ENCODE peak calls at places on chromosomes 3 and 15, in five cellular contexts. W, K, X, B and D are unnamed samples.

GRCh38 chr3:58924581-58924980 is 125.2 kb downstream of the CFAP20DC start:
- DNase-seq in W (peak; percentile 26), K (no peak), X (no peak), B (no peak), D (no peak)

GRCh38 chr15:89367485-89368451 is 33.1 kb upstream of the POLG start:
- DNase-seq in W (no peak), K (no peak), X (peak; percentile 64), B (peak; percentile 91), D (peak; percentile 96)

GRCh38 chr3:8255771-8256170 is 245.9 kb upstream of the LMCD1 start:
- DNase-seq in W (no peak), K (no peak), X (no peak), B (no peak), D (no peak)

GRCh38 chr3:127815641-127816605 is 6.4 kb downstream of the MGLL start:
- DNase-seq in W (no peak), K (no peak), X (no peak), B (no peak), D (peak; percentile 24)

GRCh38 chr3:52140000-52140399 is 14.2 kb downstream of the POC1A start:
- DNase-seq in W (no peak), K (no peak), X (no peak), B (no peak), D (no peak)

GRCh38 chr3:127915115-127915936 is at the start of gene KBTBD12:
- DNase-seq in W (no peak), K (peak; percentile 9), X (no peak), B (peak; percentile 75), D (no peak)

GRCh38 chr3:120595788-120596115 is 384 bp upstream of the NDUFB4 start:
- DNase-seq in W (no peak), K (no peak), X (no peak), B (no peak), D (no peak)

GRCh38 chr3:12810013-12810780 is 13.7 kb downstream of the CAND2 start:
- DNase-seq in W (peak; percentile 81), K (peak; percentile 96), X (peak; percentile 95), B (peak; percentile 97), D (peak; percentile 85)

GRCh38 chr3:57397175-57398026 is 104.9 kb upstream of the ASB14 start:
- DNase-seq in W (peak; percentile 42), K (peak; percentile 15), X (peak; percentile 80), B (peak; percentile 78), D (peak; percentile 29)

GRCh38 chr15:77716632-77717343 is 84.1 kb upstream of the LINGO1 start:
- DNase-seq in W (no peak), K (no peak), X (no peak), B (no peak), D (no peak)

GRCh38 chr3:149085828-149086231 is 503 bp downstream of the HLTF start:
- DNase-seq in W (peak; percentile 42), K (no peak), X (peak; percentile 85), B (peak; percentile 55), D (no peak)

GRCh38 chr15:58873267-58873666 is 60.2 kb downstream of the SLTM start:
- DNase-seq in W (peak; percentile 67), K (no peak), X (no peak), B (no peak), D (no peak)

GRCh38 chr15:44066211-44066827 is 128.8 kb downstream of the FRMD5 start:
- DNase-seq in W (peak; percentile 72), K (peak; percentile 72), X (peak; percentile 85), B (peak; percentile 66), D (peak; percentile 58)

GRCh38 chr15:36951747-36952247 is 148.6 kb downstream of the MEIS2 start:
- DNase-seq in W (peak; percentile 84), K (peak; percentile 9), X (no peak), B (no peak), D (no peak)

GRCh38 chr3:101638262-101638745 is 38.6 kb downstream of the ZBTB11 start:
- DNase-seq in W (no peak), K (no peak), X (peak; percentile 66), B (peak; percentile 53), D (peak; percentile 10)

GRCh38 chr3:172307143-172307560 is 141.1 kb downstream of the GHSR start:
- DNase-seq in W (peak; percentile 70), K (no peak), X (no peak), B (no peak), D (peak; percentile 71)
- H4K8ac ChIP-seq in W (no peak overlapping the region), K (no peak overlapping the region), X (no peak overlapping the region), B (no peak overlapping the region), D (peak overlapping the region; percentile 58)

DNA sequence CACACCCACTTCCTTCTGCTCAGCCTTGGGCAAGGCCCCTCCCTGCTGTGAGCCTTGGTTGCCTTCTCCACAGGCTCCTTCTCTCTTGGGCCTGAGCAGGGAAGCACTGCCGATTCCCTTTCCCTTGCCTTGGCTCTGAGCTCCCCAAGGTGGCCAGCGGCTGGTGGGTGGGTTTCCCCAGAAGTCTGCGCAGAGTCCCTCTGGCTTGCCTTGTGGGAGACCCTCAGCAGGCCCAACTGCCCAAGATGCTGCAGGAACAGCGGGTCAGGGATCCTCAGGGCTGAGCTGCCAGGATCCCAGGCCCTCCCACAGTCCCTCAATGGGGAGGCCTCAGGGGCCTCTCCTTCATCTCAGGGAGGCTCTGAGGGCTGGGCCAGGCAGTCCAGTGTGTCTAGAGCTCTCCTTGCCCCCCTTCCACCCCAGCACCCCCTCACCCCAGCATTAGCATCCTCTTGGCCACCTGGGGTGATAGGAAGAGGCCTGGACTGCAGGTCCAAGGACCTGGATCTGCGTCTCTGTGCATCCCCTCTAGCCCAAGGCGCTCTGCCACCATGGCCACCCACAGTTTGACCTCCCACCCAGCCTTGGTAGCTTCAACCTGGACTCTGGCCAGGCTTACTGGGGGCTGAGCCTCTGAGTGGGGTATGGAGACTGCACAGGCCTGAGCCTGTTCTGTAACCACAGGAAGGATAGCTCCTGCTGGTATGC is 68.6 kb downstream of the EXOG start:
- DNase-seq in W (no peak), K (no peak), X (no peak), B (peak; percentile 19), D (no peak)
- H4K8ac ChIP-seq in W (no peak overlapping the region), K (no peak overlapping the region), X (no peak overlapping the region), B (no peak overlapping the region), D (no peak overlapping the region)

GRCh38 chr3:112881891-112882290 is 35.2 kb upstream of the CD200R1L start:
- DNase-seq in W (no peak), K (no peak), X (no peak), B (no peak), D (no peak)
- H4K8ac ChIP-seq in W (no peak overlapping the region), K (no peak overlapping the region), X (no peak overlapping the region), B (no peak overlapping the region), D (no peak overlapping the region)

DNA sequence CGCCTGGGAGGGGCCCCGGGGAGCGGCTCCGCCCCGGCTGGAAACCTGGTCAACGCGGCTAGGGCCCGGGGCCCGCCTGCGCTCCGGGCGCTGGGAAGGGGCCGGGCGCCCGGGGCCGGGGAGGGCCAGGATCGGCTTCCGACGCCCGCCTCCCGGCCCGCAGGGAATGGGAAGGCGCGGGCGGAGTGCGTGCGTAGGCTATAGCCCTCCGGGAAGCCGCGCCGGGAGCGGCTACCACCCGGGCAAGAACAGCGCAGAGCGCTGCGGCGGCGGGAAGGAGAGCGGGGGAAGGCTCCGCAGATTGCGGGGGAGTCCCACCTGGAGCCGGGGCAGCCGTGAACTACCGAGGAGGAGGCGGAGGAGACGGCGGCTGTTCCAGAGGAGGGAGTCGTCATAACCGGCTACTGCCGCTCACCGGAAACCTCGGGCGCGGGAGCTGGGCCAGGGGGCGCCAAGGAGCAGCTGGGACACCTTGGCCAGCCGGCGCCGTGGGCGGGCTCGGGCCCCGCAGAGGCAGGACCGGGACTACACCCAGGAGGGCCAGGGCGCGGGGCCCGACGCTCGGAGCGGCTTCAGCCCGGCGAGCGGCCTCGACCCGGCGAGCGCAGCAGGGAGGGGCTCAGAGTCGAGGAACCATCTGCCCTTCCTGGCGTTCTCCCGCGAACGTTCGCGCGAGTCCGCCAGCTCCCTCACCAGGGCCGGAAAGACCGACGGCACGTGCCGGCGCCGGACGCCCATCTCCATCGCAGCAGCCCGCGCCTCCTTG is at the start of gene EOGT:
- DNase-seq in W (peak; percentile 82), K (peak; percentile 66), X (peak; percentile 88), B (peak; percentile 87), D (peak; percentile 92)
- H4K8ac ChIP-seq in W (peak within 1 kb of the TSS; percentile 90), K (no peak within 1 kb of the TSS), X (peak within 1 kb of the TSS; percentile 77), B (no peak within 1 kb of the TSS), D (peak within 1 kb of the TSS; percentile 99)

GRCh38 chr3:32421991-32422859 is 30.6 kb downstream of the CMTM7 start:
- DNase-seq in W (peak; percentile 73), K (no peak), X (no peak), B (no peak), D (no peak)
- H4K8ac ChIP-seq in W (peak overlapping the region; percentile 8), K (no peak overlapping the region), X (no peak overlapping the region), B (no peak overlapping the region), D (no peak overlapping the region)

GRCh38 chr3:74269689-74270088 is 344.8 kb downstream of the CNTN3 start:
- DNase-seq in W (no peak), K (no peak), X (no peak), B (no peak), D (no peak)

GRCh38 chr3:74273091-74273490 is 341.4 kb downstream of the CNTN3 start:
- DNase-seq in W (peak; percentile 22), K (no peak), X (no peak), B (no peak), D (no peak)

GRCh38 chr3:74271541-74271940 is 342.9 kb downstream of the CNTN3 start:
- DNase-seq in W (no peak), K (no peak), X (no peak), B (no peak), D (no peak)

GRCh38 chr3:74268753-74269152 is 345.7 kb downstream of the CNTN3 start:
- DNase-seq in W (peak; percentile 59), K (no peak), X (no peak), B (no peak), D (no peak)

DNA sequence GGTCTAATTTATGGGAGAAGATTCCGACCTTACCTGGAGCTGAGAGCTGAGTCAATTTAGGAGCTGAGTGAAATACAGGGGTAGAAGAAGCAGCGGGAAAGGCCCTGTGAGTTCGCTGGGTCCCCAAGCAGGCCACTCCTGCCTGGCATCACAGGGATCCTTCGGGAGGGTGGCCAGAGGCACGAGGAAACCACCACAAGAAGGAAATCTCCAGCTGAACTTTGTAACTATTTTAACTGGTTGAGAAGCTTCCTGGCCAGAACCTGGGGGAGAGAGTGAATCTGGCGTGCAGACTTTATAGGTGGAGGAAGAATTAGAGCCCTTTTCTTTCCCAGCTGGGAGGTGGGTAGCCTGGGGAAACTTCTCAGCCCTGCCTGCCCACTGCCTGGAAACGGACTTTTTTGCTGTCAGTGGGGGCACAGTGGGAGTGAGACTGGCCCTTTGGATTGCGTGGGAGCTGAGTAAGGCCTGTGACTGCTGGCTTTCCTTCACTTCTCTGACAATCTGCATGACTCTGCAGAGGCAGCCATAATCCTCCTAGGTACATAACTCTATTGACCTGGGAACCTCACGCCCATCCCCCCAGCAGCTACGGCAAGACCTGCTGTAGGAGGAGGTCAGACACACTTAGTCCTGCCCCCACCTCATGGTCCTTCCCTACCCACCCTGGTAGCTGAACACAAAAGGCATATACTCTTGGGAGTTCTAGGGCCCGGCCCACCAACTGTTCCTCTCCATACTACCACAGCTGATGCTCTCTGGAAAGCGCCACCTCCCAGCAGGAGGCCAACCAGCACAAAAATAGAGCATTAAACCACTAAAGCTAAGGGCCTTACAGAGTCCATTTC is 340.7 kb downstream of the CNTN3 start:
- DNase-seq in W (no peak), K (no peak), X (no peak), B (no peak), D (no peak)
- H4K8ac ChIP-seq in W (no peak overlapping the region), K (no peak overlapping the region), X (no peak overlapping the region), B (no peak overlapping the region), D (no peak overlapping the region)

DNA sequence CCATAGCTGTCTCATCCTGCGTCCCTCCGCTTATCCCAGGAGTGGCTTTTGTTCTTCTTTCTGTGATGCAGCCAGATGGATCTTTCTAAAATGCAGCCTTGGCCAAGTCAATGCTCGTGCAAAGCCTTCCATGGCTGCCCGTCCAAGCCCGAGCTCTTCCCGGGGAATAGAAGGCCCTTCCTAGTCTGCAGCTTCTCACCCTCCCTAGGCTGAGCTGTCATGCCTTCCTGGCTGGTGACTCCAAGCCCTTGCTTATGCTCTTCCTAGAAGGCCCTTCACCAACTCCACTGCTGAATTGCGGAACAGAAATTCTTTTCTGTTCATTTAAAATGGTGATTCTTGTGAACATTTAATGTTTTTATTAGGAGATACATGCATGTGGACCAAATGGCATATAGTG is 95.9 kb downstream of the SMAD6 start:
- DNase-seq in W (no peak), K (no peak), X (no peak), B (no peak), D (no peak)
- H4K8ac ChIP-seq in W (peak overlapping the region; percentile 86), K (no peak overlapping the region), X (no peak overlapping the region), B (no peak overlapping the region), D (no peak overlapping the region)